ENCODE peak calls at places on chromosome 20, in six cellular contexts. One of them, this sample, is unnamed.

GRCh38 chr20:4157516-4157915 is 142.2 kb upstream of the RNF24 start:
- DNase-seq in iPS-NIHi11: no peak
- DNase-seq in foreskin keratinocyte: no peak
- DNase-seq in globus pallidus: no peak
- DNase-seq in T-helper 9 cell: no peak
- DNase-seq in HTR-8/SVneo: no peak
- DNase-seq in this sample: no peak

GRCh38 chr20:23446505-23446904 is 6.2 kb downstream of the CST11 start:
- DNase-seq in iPS-NIHi11: peak
- DNase-seq in foreskin keratinocyte: no peak
- DNase-seq in globus pallidus: peak
- DNase-seq in T-helper 9 cell: no peak
- DNase-seq in HTR-8/SVneo: peak
- DNase-seq in this sample: peak

GRCh38 chr20:18669241-18670019 is 81.6 kb downstream of the DTD1 start:
- DNase-seq in iPS-NIHi11: no peak
- DNase-seq in foreskin keratinocyte: no peak
- DNase-seq in globus pallidus: no peak
- DNase-seq in T-helper 9 cell: no peak
- DNase-seq in HTR-8/SVneo: no peak
- DNase-seq in this sample: no peak

GRCh38 chr20:58829531-58829941 is 21.2 kb downstream of the GNAS-AS1 start:
- DNase-seq in iPS-NIHi11: no peak
- DNase-seq in foreskin keratinocyte: no peak
- DNase-seq in globus pallidus: peak
- DNase-seq in T-helper 9 cell: no peak
- DNase-seq in HTR-8/SVneo: no peak
- DNase-seq in this sample: no peak

GRCh38 chr20:49381558-49382493 is 100.6 kb downstream of the KCNB1 start:
- DNase-seq in iPS-NIHi11: no peak
- DNase-seq in foreskin keratinocyte: peak
- DNase-seq in globus pallidus: peak
- DNase-seq in T-helper 9 cell: no peak
- DNase-seq in HTR-8/SVneo: peak
- DNase-seq in this sample: no peak

GRCh38 chr20:46954490-46955038 is 59.9 kb downstream of the EYA2 start:
- DNase-seq in iPS-NIHi11: no peak
- DNase-seq in foreskin keratinocyte: no peak
- DNase-seq in globus pallidus: no peak
- DNase-seq in T-helper 9 cell: no peak
- DNase-seq in HTR-8/SVneo: peak
- DNase-seq in this sample: no peak

GRCh38 chr20:44914924-44915323 is 5.1 kb downstream of the PABPC1L start:
- DNase-seq in iPS-NIHi11: no peak
- DNase-seq in foreskin keratinocyte: no peak
- DNase-seq in globus pallidus: no peak
- DNase-seq in T-helper 9 cell: no peak
- DNase-seq in HTR-8/SVneo: no peak
- DNase-seq in this sample: no peak

GRCh38 chr20:44231193-44231592 is 15.9 kb upstream of the GDAP1L1 start:
- DNase-seq in iPS-NIHi11: no peak
- DNase-seq in foreskin keratinocyte: no peak
- DNase-seq in globus pallidus: no peak
- DNase-seq in T-helper 9 cell: no peak
- DNase-seq in HTR-8/SVneo: no peak
- DNase-seq in this sample: no peak

GRCh38 chr20:52404676-52405075 is 213.1 kb upstream of the ZFP64 start:
- DNase-seq in iPS-NIHi11: no peak
- DNase-seq in foreskin keratinocyte: no peak
- DNase-seq in globus pallidus: no peak
- DNase-seq in T-helper 9 cell: no peak
- DNase-seq in HTR-8/SVneo: no peak
- DNase-seq in this sample: peak

GRCh38 chr20:38859070-38859690 is 53.7 kb downstream of the PPP1R16B start:
- DNase-seq in iPS-NIHi11: no peak
- DNase-seq in foreskin keratinocyte: no peak
- DNase-seq in globus pallidus: no peak
- DNase-seq in T-helper 9 cell: no peak
- DNase-seq in HTR-8/SVneo: no peak
- DNase-seq in this sample: no peak

GRCh38 chr20:62227977-62228958 is 8.2 kb upstream of the HRH3 start:
- DNase-seq in iPS-NIHi11: peak
- DNase-seq in foreskin keratinocyte: no peak
- DNase-seq in globus pallidus: no peak
- DNase-seq in T-helper 9 cell: no peak
- DNase-seq in HTR-8/SVneo: no peak
- DNase-seq in this sample: no peak

GRCh38 chr20:63359164-63359934 is 1.8 kb downstream of the CHRNA4 start:
- DNase-seq in iPS-NIHi11: peak
- DNase-seq in foreskin keratinocyte: no peak
- DNase-seq in globus pallidus: no peak
- DNase-seq in T-helper 9 cell: no peak
- DNase-seq in HTR-8/SVneo: no peak
- DNase-seq in this sample: no peak

GRCh38 chr20:54084193-54084592 is 13.8 kb upstream of the BCAS1 start:
- DNase-seq in iPS-NIHi11: no peak
- DNase-seq in foreskin keratinocyte: no peak
- DNase-seq in globus pallidus: no peak
- DNase-seq in T-helper 9 cell: no peak
- DNase-seq in HTR-8/SVneo: no peak
- DNase-seq in this sample: no peak

GRCh38 chr20:34532320-34532719 is 16.1 kb downstream of the DYNLRB1 start:
- DNase-seq in iPS-NIHi11: no peak
- DNase-seq in foreskin keratinocyte: no peak
- DNase-seq in globus pallidus: peak
- DNase-seq in T-helper 9 cell: no peak
- DNase-seq in HTR-8/SVneo: no peak
- DNase-seq in this sample: no peak

This sample was measured in T-helper 2 cell.